ENCODE peak calls at places on chromosomes 12 and 14, in ten cellular contexts. K, E, G, I, V, J, U, O, W and S are unnamed samples.

GRCh38 chr12:48199784-48200198 is 3.3 kb downstream of the OR10AD1 start:
- DNase-seq in K (no peak), E (no peak), G (no peak), I (no peak), V (no peak), J (no peak), U (no peak), O (no peak), W (no peak), S (no peak)

GRCh38 chr12:71155228-71155627 is 2.6 kb downstream of the TSPAN8 start:
- DNase-seq in K (no peak), E (peak; percentile 9), G (no peak), I (no peak), V (no peak), J (no peak), U (no peak), O (no peak), W (no peak), S (no peak)

GRCh38 chr14:90692061-90692460 is 124.2 kb downstream of the TTC7B start:
- DNase-seq in K (no peak), E (no peak), G (no peak), I (no peak), V (no peak), J (no peak), U (no peak), O (no peak), W (no peak), S (no peak)

GRCh38 chr12:94710933-94711332 is 60.6 kb upstream of the TMCC3 start:
- DNase-seq in K (peak; percentile 60), E (peak; percentile 41), G (no peak), I (no peak), V (peak; percentile 18), J (peak; percentile 76), U (peak; percentile 14), O (no peak), W (no peak), S (peak; percentile 29)

GRCh38 chr12:99946131-99946530 is 38.6 kb downstream of the ANKS1B start:
- DNase-seq in K (no peak), E (no peak), G (no peak), I (no peak), V (no peak), J (no peak), U (no peak), O (no peak), W (no peak), S (no peak)

GRCh38 chr12:82351390-82351789 is 6.8 kb downstream of the CCDC59 start:
- DNase-seq in K (no peak), E (no peak), G (no peak), I (no peak), V (no peak), J (no peak), U (no peak), O (no peak), W (no peak), S (no peak)

GRCh38 chr12:11171953-11172675 is 1.1 kb downstream of the SMIM10L1 start:
- DNase-seq in K (no peak), E (peak; percentile 40), G (no peak), I (no peak), V (no peak), J (no peak), U (no peak), O (no peak), W (no peak), S (no peak)

GRCh38 chr12:60112063-60112462 is 516.2 kb downstream of the SLC16A7 start:
- DNase-seq in K (no peak), E (no peak), G (no peak), I (no peak), V (no peak), J (no peak), U (no peak), O (no peak), W (no peak), S (no peak)

GRCh38 chr12:105278043-105278697 is 42.2 kb upstream of the APPL2 start:
- DNase-seq in K (no peak), E (peak; percentile 21), G (no peak), I (no peak), V (peak; percentile 12), J (peak; percentile 44), U (no peak), O (no peak), W (no peak), S (no peak)

GRCh38 chr12:40499856-40500255 is 192.4 kb upstream of the CNTN1 start:
- DNase-seq in K (no peak), E (no peak), G (no peak), I (no peak), V (no peak), J (no peak), U (no peak), O (no peak), W (no peak), S (no peak)

GRCh38 chr12:46373303-46374182 is 970 bp upstream of the SLC38A2 start:
- DNase-seq in K (peak; percentile 23), E (peak; percentile 69), G (no peak), I (peak; percentile 72), V (peak; percentile 80), J (peak; percentile 48), U (peak; percentile 62), O (no peak), W (peak; percentile 31), S (peak; percentile 38)